ENCODE peak calls at places on chromosomes 12 and 14, in seven cellular contexts. R, I, C, T, N, W and F are unnamed samples.

GRCh38 chr14:91845652-91846051 is 21.7 kb downstream of the TC2N start:
- DNase-seq in W (no peak), T (no peak), R (no peak), C (no peak), I (no peak), N (no peak), F (no peak)

GRCh38 chr14:103755060-103755459 is 39.5 kb downstream of the ZFYVE21 start:
- DNase-seq in I (no peak), W (no peak), T (no peak), N (no peak), R (no peak), C (no peak), F (no peak)

GRCh38 chr14:85466678-85467077 is 63.3 kb upstream of the FLRT2 start:
- DNase-seq in R (no peak), I (no peak), W (no peak), T (no peak), C (no peak), N (no peak), F (no peak)

GRCh38 chr12:9940370-9940769 is 8.2 kb upstream of the CLEC2A start:
- DNase-seq in T (no peak), R (no peak), I (peak; percentile 6), C (no peak), N (no peak), W (no peak), F (no peak)

GRCh38 chr14:68358978-68359861 is 433.6 kb downstream of the ZFP36L1 start:
- DNase-seq in I (no peak), C (no peak), W (no peak), R (no peak), N (no peak), T (no peak), F (no peak)

GRCh38 chr14:54625158-54625557 is 58.2 kb downstream of the SAMD4A start:
- DNase-seq in N (no peak), I (no peak), T (no peak), R (no peak), W (no peak), C (no peak), F (no peak)

GRCh38 chr12:113056631-113057488 is at the start of gene DTX1:
- DNase-seq in T (no peak), C (peak; percentile 59), N (no peak), I (no peak), W (no peak), R (peak; percentile 66), F (no peak)

GRCh38 chr12:15956413-15957185 is 45.5 kb downstream of the DERA start:
- DNase-seq in W (peak; percentile 66), I (peak; percentile 99), T (no peak), C (no peak), N (peak; percentile 74), R (no peak), F (no peak)

GRCh38 chr12:737117-737739 is 15.2 kb upstream of the WNK1 start:
- DNase-seq in I (no peak), T (no peak), C (no peak), W (no peak), R (no peak), N (no peak), F (no peak)

GRCh38 chr12:873954-874353 is 75.5 kb downstream of the RAD52 start:
- DNase-seq in I (peak; percentile 70), N (no peak), W (no peak), R (no peak), T (no peak), C (no peak), F (no peak)

GRCh38 chr12:3727877-3728632 is 24.9 kb downstream of the CRACR2A start:
- DNase-seq in T (no peak), C (no peak), R (no peak), N (no peak), I (no peak), W (no peak), F (no peak)

GRCh38 chr12:113470871-113471618 is 626 bp downstream of the LHX5 start:
- DNase-seq in W (no peak), N (no peak), T (no peak), C (no peak), R (no peak), I (no peak), F (no peak)

GRCh38 chr14:66443158-66443695 is 42.9 kb upstream of the CCDC196 start:
- DNase-seq in C (no peak), R (no peak), T (no peak), I (no peak), N (no peak), W (no peak), F (no peak)

GRCh38 chr14:56117765-56118610 is at the start of gene PELI2:
- DNase-seq in I (no peak), C (peak; percentile 87), T (peak; percentile 74), R (peak; percentile 93), N (peak; percentile 15), W (peak; percentile 78), F (peak; percentile 60)

GRCh38 chr14:52279405-52279804 is 11.9 kb downstream of the PTGDR start:
- DNase-seq in C (no peak), R (no peak), I (peak; percentile 63), T (no peak), W (peak; percentile 18), N (no peak), F (no peak)

GRCh38 chr14:63717704-63718103 is 10.2 kb downstream of the SGPP1 start:
- DNase-seq in W (no peak), R (no peak), C (no peak), I (peak; percentile 33), T (no peak), N (peak; percentile 26), F (no peak)

GRCh38 chr12:29537292-29537691 is 39.8 kb upstream of the OVCH1 start:
- DNase-seq in I (peak; percentile 81), C (no peak), T (no peak), N (no peak), R (no peak), W (no peak), F (no peak)

GRCh38 chr14:69320581-69321365 is 60.8 kb downstream of the GALNT16 start:
- DNase-seq in W (no peak), R (peak; percentile 50), C (no peak), I (no peak), N (no peak), T (peak; percentile 3), F (no peak)

GRCh38 chr14:96592591-96593388 is 90.6 kb downstream of the PAPOLA start:
- DNase-seq in N (no peak), I (peak; percentile 22), W (no peak), R (peak; percentile 72), C (peak; percentile 64), T (no peak), F (no peak)

GRCh38 chr12:46379352-46379751 is 6.8 kb upstream of the SLC38A2 start:
- DNase-seq in I (no peak), T (no peak), C (no peak), R (no peak), N (no peak), W (no peak), F (no peak)

GRCh38 chr12:62813031-62813829 is 121.7 kb downstream of the PPM1H start:
- DNase-seq in N (peak; percentile 45), R (peak; percentile 77), W (peak; percentile 27), I (peak; percentile 29), C (peak; percentile 62), T (peak; percentile 57), F (no peak)

GRCh38 chr14:106877527-106877926 is 1351.1 kb downstream of the TMEM121 start:
- DNase-seq in W (no peak), I (no peak), T (no peak), N (no peak), C (no peak), R (no peak), F (no peak)

GRCh38 chr14:106876711-106877110 is 1350.3 kb downstream of the TMEM121 start:
- DNase-seq in T (no peak), R (no peak), I (no peak), N (no peak), W (no peak), C (no peak), F (no peak)

GRCh38 chr14:106874365-106874764 is 1348.0 kb downstream of the TMEM121 start:
- DNase-seq in C (no peak), W (no peak), N (no peak), R (no peak), I (no peak), T (no peak), F (no peak)

GRCh38 chr14:106872619-106873446 is 1346.5 kb downstream of the TMEM121 start:
- DNase-seq in R (peak; percentile 92), T (no peak), W (peak; percentile 91), I (no peak), C (peak; percentile 67), N (no peak), F (no peak)

DNA sequence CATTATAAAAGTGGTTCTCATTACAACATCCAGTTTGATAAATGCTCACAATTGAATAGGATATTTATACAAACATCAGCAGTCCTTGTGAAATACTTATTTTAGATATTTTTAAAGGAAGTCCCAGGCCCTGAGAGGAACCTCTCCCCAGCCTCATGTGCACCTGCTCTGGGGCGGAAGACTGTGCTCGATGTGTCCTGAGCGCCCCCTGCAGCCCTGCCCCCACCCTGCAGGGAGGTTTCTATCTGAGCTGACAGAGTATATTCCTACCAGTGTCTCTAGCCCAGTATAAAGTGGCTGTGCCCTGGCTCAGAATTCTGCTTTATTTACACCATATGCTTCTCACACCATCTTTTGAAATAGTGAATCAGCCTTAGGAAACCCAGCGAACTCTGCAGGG is 1349.1 kb downstream of the TMEM121 start:
- DNase-seq in T (no peak), R (no peak), I (no peak), C (no peak), N (no peak), W (no peak), F (no peak)
- H3K27me3 ChIP-seq in T (peaks cover 14% of the 10 kb centered on the region), R (peaks cover 15% of the 10 kb centered on the region), I (no peaks in the 10 kb centered on the region), C (peaks cover 4% of the 10 kb centered on the region), N (no peaks in the 10 kb centered on the region), W (no peaks in the 10 kb centered on the region), F (no peaks in the 10 kb centered on the region)

GRCh38 chr14:94844593-94844992 is 74.7 kb upstream of the GSC start:
- DNase-seq in N (no peak), W (no peak), T (no peak), C (no peak), I (no peak), R (no peak), F (no peak)
- H3K27me3 ChIP-seq in N (no peaks in the 10 kb centered on the region), W (peaks cover 55% of the 10 kb centered on the region), T (no peaks in the 10 kb centered on the region), C (no peaks in the 10 kb centered on the region), I (no peaks in the 10 kb centered on the region), R (no peaks in the 10 kb centered on the region), F (no peaks in the 10 kb centered on the region)

GRCh38 chr12:122876724-122877123 is 19.2 kb downstream of the VPS37B start:
- DNase-seq in C (no peak), T (no peak), I (no peak), N (no peak), W (no peak), R (no peak), F (no peak)
- H3K27me3 ChIP-seq in C (no peaks in the 10 kb centered on the region), T (no peaks in the 10 kb centered on the region), I (no peaks in the 10 kb centered on the region), N (no peaks in the 10 kb centered on the region), W (no peaks in the 10 kb centered on the region), R (no peaks in the 10 kb centered on the region), F (no peaks in the 10 kb centered on the region)

GRCh38 chr12:52699373-52699772 is 4.0 kb downstream of the KRT77 start:
- DNase-seq in R (no peak), T (no peak), I (no peak), N (no peak), C (no peak), W (no peak), F (no peak)

GRCh38 chr12:52695039-52695438 is 8.3 kb downstream of the KRT77 start:
- DNase-seq in T (no peak), I (no peak), W (no peak), C (no peak), R (no peak), N (no peak), F (no peak)

GRCh38 chr12:52698634-52699340 is 4.5 kb downstream of the KRT77 start:
- DNase-seq in W (no peak), I (peak; percentile 49), T (no peak), R (no peak), N (no peak), C (no peak), F (no peak)

GRCh38 chr12:52697058-52697582 is 6.2 kb downstream of the KRT77 start:
- DNase-seq in T (no peak), N (no peak), W (no peak), R (no peak), I (no peak), C (no peak), F (no peak)

GRCh38 chr12:52696588-52696987 is 6.7 kb downstream of the KRT77 start:
- DNase-seq in C (no peak), R (no peak), N (no peak), W (no peak), T (no peak), I (no peak), F (no peak)
- H3K27me3 ChIP-seq in C (no peaks in the 10 kb centered on the region), R (peaks cover 20% of the 10 kb centered on the region), N (peaks cover 7% of the 10 kb centered on the region), W (no peaks in the 10 kb centered on the region), T (peaks cover 62% of the 10 kb centered on the region), I (peaks cover 66% of the 10 kb centered on the region), F (no peaks in the 10 kb centered on the region)